ENCODE peak calls at places on chromosome 11, in five cellular contexts. X is nephron progenitor cell; Y is stimulated activated CD8-positive, alpha-beta memory T cell treated with anti-CD3 and anti-CD28 coated beads, Interleukin-7, amount 100 ng/mL, for 24 hours; T is kidney glomerular epithelial cell; J is skeletal muscle cell. N is an unnamed sample.

GRCh38 chr11:8318536-8318935 is 54.9 kb upstream of the LMO1 start:
- DNase-seq in J (no peak), Y (no peak), T (no peak), X (peak; percentile 39), N (peak; percentile 81)

GRCh38 chr11:81869337-81870065 is 864.2 kb downstream of the FAM181B start:
- DNase-seq in Y (peak; percentile 64), X (no peak), J (no peak), T (no peak), N (no peak)

GRCh38 chr11:125193158-125193557 is 28.6 kb downstream of the PKNOX2 start:
- DNase-seq in J (no peak), Y (no peak), X (no peak), T (no peak), N (no peak)

GRCh38 chr11:132278801-132279574 is 908.6 kb downstream of the NTM start:
- DNase-seq in T (peak; percentile 39), X (no peak), Y (no peak), J (no peak), N (no peak)

GRCh38 chr11:2466869-2467694 is 22.3 kb downstream of the KCNQ1 start:
- DNase-seq in X (no peak), Y (no peak), T (no peak), J (no peak), N (no peak)

GRCh38 chr11:94895971-94896370 is 77.4 kb downstream of the CWC15 start:
- DNase-seq in T (peak; percentile 75), Y (no peak), X (no peak), J (peak; percentile 43), N (no peak)

GRCh38 chr11:121510438-121510837 is 57.7 kb upstream of the SORL1-AS1 start:
- DNase-seq in X (no peak), J (no peak), T (no peak), Y (no peak), N (no peak)

GRCh38 chr11:122139595-122139866 is 23.5 kb upstream of the BLID start:
- DNase-seq in T (no peak), Y (no peak), X (no peak), J (no peak), N (no peak)

N was measured in WTC11.